ENCODE peak calls at places on chromosomes 6 and 20, in five cellular contexts. I, K, Z, O and S are unnamed samples.
A peak's percentile ranks its signal among the peaks of the same experiment; 100 is the strongest.

GRCh38 chr6:46815130-46815529 is 21.9 kb downstream of the MEP1A start:
- DNase-seq in I (no peak), K (no peak), Z (no peak), O (no peak), S (no peak)

GRCh38 chr6:115969930-115970273 is 90.8 kb downstream of the FRK start:
- DNase-seq in I (no peak), K (no peak), Z (no peak), O (no peak), S (no peak)

GRCh38 chr6:10412948-10413849 is 1.7 kb downstream of the TFAP2A start:
- DNase-seq in I (no peak), K (no peak), Z (no peak), O (no peak), S (no peak)

GRCh38 chr6:125250511-125250910 is 51.3 kb downstream of the HDDC2 start:
- DNase-seq in I (no peak), K (no peak), Z (no peak), O (no peak), S (no peak)

GRCh38 chr6:168200571-168201134 is 118.9 kb downstream of the DACT2 start:
- DNase-seq in I (no peak), K (no peak), Z (no peak), O (peak; percentile 36), S (no peak)

GRCh38 chr20:64038252-64038578 is 2.2 kb downstream of the C20orf204 start:
- DNase-seq in I (no peak), K (no peak), Z (no peak), O (no peak), S (no peak)

GRCh38 chr6:145845557-145845956 is 31.0 kb upstream of the FBXO30 start:
- DNase-seq in I (no peak), K (no peak), Z (no peak), O (no peak), S (no peak)

GRCh38 chr6:111096246-111096645 is 8.9 kb downstream of the SLC16A10 start:
- DNase-seq in I (no peak), K (no peak), Z (no peak), O (no peak), S (no peak)

GRCh38 chr20:23765578-23765977 is 14.8 kb upstream of the CST1 start:
- DNase-seq in I (no peak), K (no peak), Z (no peak), O (no peak), S (no peak)

GRCh38 chr20:56628873-56629463 is at the start of gene TFAP2C:
- DNase-seq in I (peak; percentile 27), K (peak; percentile 25), Z (no peak), O (peak; percentile 89), S (peak; percentile 62)

GRCh38 chr6:33165581-33166258 is 26.5 kb downstream of the COL11A2 start:
- DNase-seq in I (no peak), K (no peak), Z (no peak), O (no peak), S (no peak)

GRCh38 chr6:87483929-87484328 is 11.2 kb downstream of the SLC35A1 start:
- DNase-seq in I (no peak), K (peak; percentile 26), Z (no peak), O (no peak), S (peak; percentile 12)

GRCh38 chr6:157284738-157285421 is 38.4 kb downstream of the TMEM242 start:
- DNase-seq in I (no peak), K (no peak), Z (no peak), O (no peak), S (no peak)

GRCh38 chr6:2669067-2669710 is 81.5 kb downstream of the MYLK4 start:
- DNase-seq in I (no peak), K (no peak), Z (no peak), O (no peak), S (no peak)

GRCh38 chr20:34534391-34535165 is 18.4 kb downstream of the DYNLRB1 start:
- DNase-seq in I (no peak), K (no peak), Z (no peak), O (peak; percentile 52), S (no peak)

GRCh38 chr20:63890201-63890576 is 4.7 kb upstream of the DNAJC5 start:
- DNase-seq in I (no peak), K (no peak), Z (no peak), O (no peak), S (no peak)

GRCh38 chr6:133609404-133610270 is 279.3 kb upstream of the TCF21 start:
- DNase-seq in I (peak; percentile 74), K (no peak), Z (no peak), O (no peak), S (no peak)

GRCh38 chr6:81606965-81607381 is 145.5 kb downstream of the TENT5A start:
- DNase-seq in I (peak; percentile 73), K (no peak), Z (no peak), O (no peak), S (no peak)